ENCODE peak calls at places on chromosomes 11 and 22, in ten cellular contexts. F, T, H, Q, R, C, O, U, D and E are unnamed samples.

GRCh38 chr11:36777302-36777701 is 179.3 kb upstream of the RAG2 start:
- DNase-seq in F (no peak), T (no peak), H (no peak), Q (no peak), R (no peak), C (no peak), O (no peak), U (no peak), D (peak; percentile 3), E (no peak)

GRCh38 chr11:14399087-14399486 is 40.1 kb upstream of the RRAS2 start:
- DNase-seq in F (no peak), T (no peak), H (no peak), Q (no peak), R (no peak), C (no peak), O (no peak), U (no peak), D (no peak), E (no peak)

GRCh38 chr11:60310407-60310998 is 16.6 kb upstream of the MS4A6E start:
- DNase-seq in F (no peak), T (no peak), H (no peak), Q (no peak), R (no peak), C (peak; percentile 55), O (no peak), U (no peak), D (no peak), E (no peak)

GRCh38 chr11:57427692-57428082 is 766 bp upstream of the SLC43A3 start:
- DNase-seq in F (peak; percentile 41), T (no peak), H (no peak), Q (no peak), R (no peak), C (no peak), O (no peak), U (peak; percentile 94), D (peak; percentile 98), E (no peak)

GRCh38 chr22:45867118-45867905 is 109.7 kb downstream of the WNT7B start:
- DNase-seq in F (peak; percentile 23), T (peak; percentile 76), H (no peak), Q (no peak), R (peak; percentile 53), C (peak; percentile 53), O (no peak), U (peak; percentile 49), D (peak; percentile 25), E (no peak)

GRCh38 chr11:82718307-82718706 is 15.4 kb downstream of the FAM181B start:
- DNase-seq in F (no peak), T (no peak), H (peak; percentile 42), Q (peak; percentile 69), R (peak; percentile 34), C (peak; percentile 47), O (peak; percentile 37), U (peak; percentile 60), D (peak; percentile 49), E (peak; percentile 34)

GRCh38 chr11:9990221-9990973 is 303.6 kb downstream of the SBF2 start:
- DNase-seq in F (no peak), T (no peak), H (peak; percentile 74), Q (peak; percentile 34), R (no peak), C (no peak), O (no peak), U (peak; percentile 23), D (peak; percentile 41), E (no peak)

GRCh38 chr11:42951266-42951665 is 360.5 kb upstream of the API5 start:
- DNase-seq in F (peak; percentile 31), T (no peak), H (no peak), Q (no peak), R (no peak), C (no peak), O (no peak), U (no peak), D (no peak), E (no peak)

GRCh38 chr11:123568367-123568870 is 86.0 kb downstream of the SCN3B start:
- DNase-seq in F (no peak), T (no peak), H (no peak), Q (no peak), R (no peak), C (no peak), O (no peak), U (no peak), D (no peak), E (no peak)

GRCh38 chr22:45911601-45912271 is 65.2 kb downstream of the WNT7B start:
- DNase-seq in F (peak; percentile 36), T (no peak), H (peak; percentile 96), Q (no peak), R (no peak), C (no peak), O (no peak), U (peak; percentile 11), D (peak; percentile 45), E (no peak)

GRCh38 chr11:2300936-2301630 is 635 bp downstream of the C11orf21 start:
- DNase-seq in F (peak; percentile 23), T (peak; percentile 65), H (no peak), Q (no peak), R (no peak), C (no peak), O (no peak), U (no peak), D (no peak), E (peak; percentile 58)

GRCh38 chr11:12284321-12285050 is 92.9 kb upstream of the PARVA start:
- DNase-seq in F (peak; percentile 24), T (peak; percentile 52), H (no peak), Q (no peak), R (no peak), C (peak; percentile 2), O (peak; percentile 50), U (peak; percentile 76), D (peak; percentile 82), E (no peak)

GRCh38 chr22:37819100-37819433 is 4.1 kb upstream of the GALR3 start:
- DNase-seq in F (no peak), T (no peak), H (no peak), Q (no peak), R (no peak), C (no peak), O (no peak), U (no peak), D (no peak), E (no peak)
- TF ChIP-seq CTCF in F (no peak), T (no peak), H (no peak), Q (no peak), R (no peak), C (no peak), O (no peak), U (no peak), D (no peak), E (no peak)

GRCh38 chr22:50102946-50103345 is 13.1 kb downstream of the MOV10L1 start:
- DNase-seq in F (no peak), T (no peak), H (peak; percentile 12), Q (no peak), R (no peak), C (peak; percentile 55), O (no peak), U (no peak), D (no peak), E (peak; percentile 34)
- TF ChIP-seq CTCF in F (no peak), T (no peak), H (no peak), Q (no peak), R (no peak), C (no peak), O (no peak), U (no peak), D (no peak), E (no peak)

DNA sequence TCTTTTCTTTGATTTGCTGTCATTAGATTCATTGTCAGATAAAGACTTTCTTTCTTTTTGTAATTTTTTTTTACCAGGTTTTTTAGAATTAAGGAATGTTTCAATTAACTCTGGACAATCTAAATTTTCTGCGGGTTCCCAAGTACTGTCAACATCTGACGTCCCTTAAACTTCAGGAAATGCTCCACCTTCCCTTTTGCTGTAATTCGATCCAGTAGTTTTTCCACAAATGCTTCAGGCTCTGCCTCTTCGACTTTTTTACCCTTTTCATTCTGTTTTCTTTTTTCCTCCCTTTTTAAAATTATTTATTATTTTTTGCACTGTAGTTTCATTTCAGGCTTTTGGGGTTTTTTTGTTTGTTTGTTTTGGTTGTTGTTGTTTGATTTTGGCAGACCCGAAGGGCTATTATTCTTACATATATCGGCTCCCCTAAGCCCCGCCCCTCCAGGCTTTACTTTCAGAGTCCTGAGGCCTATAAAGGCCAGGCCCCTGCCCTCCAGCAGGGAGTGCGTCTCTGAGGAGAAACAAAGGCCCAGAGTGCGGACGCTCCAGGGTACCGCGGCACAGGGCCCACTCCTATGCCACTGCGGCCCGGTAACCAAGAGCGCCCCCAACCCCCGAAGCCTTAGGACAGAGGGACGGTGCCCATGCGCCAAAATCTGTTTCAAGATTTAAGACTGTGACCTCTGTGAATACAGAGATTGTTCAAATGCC is 116.4 kb downstream of the TYR start:
- DNase-seq in F (no peak), T (no peak), H (no peak), Q (peak; percentile 3), R (peak; percentile 64), C (no peak), O (no peak), U (peak; percentile 43), D (peak; percentile 34), E (no peak)
- TF ChIP-seq CTCF in F (no peak), T (no peak), H (no peak), Q (no peak), R (no peak), C (no peak), O (no peak), U (no peak), D (no peak), E (no peak)

GRCh38 chr11:95790933-95791247 is 592 bp downstream of the CEP57 start:
- DNase-seq in F (peak; percentile 71), T (peak; percentile 73), H (peak; percentile 56), Q (peak; percentile 30), R (peak; percentile 54), C (peak; percentile 22), O (peak; percentile 27), U (peak; percentile 72), D (peak; percentile 60), E (peak; percentile 84)

GRCh38 chr11:95789506-95790122 is at the start of gene FAM76B:
- DNase-seq in F (peak; percentile 97), T (peak; percentile 96), H (peak; percentile 98), Q (peak; percentile 99), R (peak; percentile 97), C (peak; percentile 93), O (peak; percentile 98), U (peak; percentile 99), D (peak; percentile 99), E (peak; percentile 99)

GRCh38 chr11:95791385-95792033 is 1.2 kb downstream of the CEP57 start:
- DNase-seq in F (no peak), T (no peak), H (no peak), Q (no peak), R (no peak), C (no peak), O (no peak), U (no peak), D (no peak), E (no peak)

GRCh38 chr11:95790123-95790932 is at the start of gene CEP57:
- DNase-seq in F (peak; percentile 96), T (peak; percentile 95), H (peak; percentile 96), Q (peak; percentile 97), R (peak; percentile 94), C (peak; percentile 92), O (peak; percentile 94), U (peak; percentile 99), D (peak; percentile 99), E (peak; percentile 98)

DNA sequence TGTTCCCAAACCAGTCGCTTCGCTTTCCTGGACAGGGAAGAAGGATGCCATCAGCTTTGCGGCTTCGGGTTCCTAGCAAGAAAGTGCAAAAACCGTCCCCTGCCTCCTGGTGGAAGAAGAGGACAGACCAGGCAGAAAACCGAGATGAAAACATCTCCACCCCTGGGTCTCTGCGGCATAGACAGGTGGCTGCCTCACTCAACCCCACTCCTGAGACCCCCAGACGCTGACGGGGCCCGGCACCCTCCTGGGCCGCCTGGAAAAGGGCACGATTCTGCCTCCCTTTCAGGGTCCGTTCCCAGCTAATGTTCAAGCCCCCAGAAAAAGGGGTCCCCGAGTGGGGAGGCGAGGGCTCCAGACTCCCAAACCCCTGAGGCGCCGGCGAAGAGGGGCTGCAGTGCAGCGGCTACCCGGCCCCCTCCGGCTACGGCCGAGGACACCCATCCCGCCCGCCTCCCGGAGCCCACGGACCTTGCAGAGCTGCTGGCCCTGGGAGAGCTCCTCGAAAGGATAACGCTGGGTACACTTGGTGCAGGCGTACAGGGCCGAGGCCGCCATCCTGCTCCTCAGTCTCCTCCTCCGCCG is 569 bp downstream of the FAM76B start:
- DNase-seq in F (no peak), T (peak; percentile 72), H (peak; percentile 31), Q (peak; percentile 52), R (peak; percentile 44), C (peak; percentile 17), O (peak; percentile 29), U (peak; percentile 41), D (peak; percentile 45), E (peak; percentile 39)
- TF ChIP-seq CTCF in F (no peak), T (peak; percentile 68), H (no peak), Q (peak; percentile 68), R (no peak), C (no peak), O (peak; percentile 28), U (peak; percentile 27), D (peak; percentile 29), E (peak; percentile 26)